ENCODE peak calls at places on chromosome 5, in eight cellular contexts. R is bronchial epithelial cell; E is CD4-positive, alpha-beta T cell; T is tibial artery; D is fibroblast of mammary gland; M is foreskin keratinocyte; B is psoas muscle; H is chondrocyte. J is an unnamed sample.

GRCh38 chr5:149298163-149298562 is 26.5 kb downstream of the AFAP1L1 start:
- DNase-seq in R (no peak), E (no peak), T (no peak), D (no peak), M (no peak), B (no peak), H (no peak), J (no peak)

GRCh38 chr5:40781843-40782409 is 16.2 kb downstream of the PRKAA1 start:
- DNase-seq in R (peak), E (no peak), T (no peak), D (peak), M (no peak), B (peak), H (no peak), J (peak)

GRCh38 chr5:11239261-11239660 is 478.2 kb upstream of the DAP start:
- DNase-seq in R (no peak), E (no peak), T (no peak), D (no peak), M (no peak), B (no peak), H (no peak), J (no peak)

GRCh38 chr5:146726891-146727290 is 151.7 kb downstream of the PPP2R2B start:
- DNase-seq in R (no peak), E (no peak), T (no peak), D (no peak), M (no peak), B (no peak), H (no peak), J (no peak)

GRCh38 chr5:76679231-76679630 is 36.7 kb upstream of the F2R start:
- DNase-seq in R (no peak), E (no peak), T (no peak), D (peak), M (no peak), B (no peak), H (no peak), J (peak)

GRCh38 chr5:38515648-38516047 is 40.8 kb downstream of the LIFR start:
- DNase-seq in R (peak), E (no peak), T (no peak), D (peak), M (no peak), B (no peak), H (no peak), J (peak)

GRCh38 chr5:167230414-167230813 is 1061.0 kb upstream of the WWC1 start:
- DNase-seq in R (no peak), E (no peak), T (no peak), D (no peak), M (no peak), B (no peak), H (no peak), J (no peak)

GRCh38 chr5:179275381-179275878 is 69.8 kb downstream of the ADAMTS2 start:
- DNase-seq in R (no peak), E (no peak), T (no peak), D (no peak), M (no peak), B (peak), H (peak), J (no peak)

GRCh38 chr5:166499452-166500240 is 1791.8 kb upstream of the WWC1 start:
- DNase-seq in R (no peak), E (no peak), T (no peak), D (peak), M (no peak), B (no peak), H (no peak), J (no peak)

GRCh38 chr5:122252319-122252718 is 59.7 kb upstream of the SNCAIP start:
- DNase-seq in R (no peak), E (no peak), T (no peak), D (no peak), M (no peak), B (no peak), H (no peak), J (no peak)

GRCh38 chr5:31661257-31661656 is 22.3 kb downstream of the PDZD2 start:
- DNase-seq in R (no peak), E (no peak), T (no peak), D (no peak), M (no peak), B (no peak), H (no peak), J (no peak)
- TF ChIP-seq CTCF in R (no peak), E (no peak), T (no peak), D (no peak), M (no peak), B (no peak), H (no peak), J (no peak)

GRCh38 chr5:180862645-180863044 is 1.6 kb upstream of the ZFP62 start:
- DNase-seq in R (no peak), E (no peak), T (no peak), D (no peak), M (no peak), B (no peak), H (no peak), J (no peak)
- TF ChIP-seq CTCF in R (no peak), E (no peak), T (no peak), D (no peak), M (no peak), B (no peak), H (no peak), J (no peak)

DNA sequence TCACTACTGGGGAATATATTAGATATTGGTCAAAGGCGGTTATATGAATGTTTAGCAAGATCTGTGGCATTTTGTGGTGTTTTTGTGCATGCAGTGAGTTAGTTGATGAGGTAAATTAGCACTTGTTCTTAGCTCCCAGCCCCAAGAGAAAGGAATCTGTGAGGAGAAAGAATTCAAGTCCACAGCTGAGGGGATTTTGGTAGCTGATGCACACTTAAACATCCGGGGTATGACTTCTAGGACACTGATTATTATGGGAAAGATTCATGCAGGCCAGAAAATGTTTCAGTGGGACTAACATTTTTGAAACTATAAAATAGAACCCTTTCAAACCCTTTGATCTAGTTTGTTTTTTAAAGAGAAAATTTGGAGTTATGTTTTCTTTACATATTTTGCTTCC is 118.2 kb upstream of the RPS23 start:
- DNase-seq in R (no peak), E (no peak), T (no peak), D (no peak), M (peak), B (no peak), H (no peak), J (peak)
- TF ChIP-seq CTCF in R (no peak), E (no peak), T (no peak), D (no peak), M (no peak), B (no peak), H (no peak), J (no peak)

DNA sequence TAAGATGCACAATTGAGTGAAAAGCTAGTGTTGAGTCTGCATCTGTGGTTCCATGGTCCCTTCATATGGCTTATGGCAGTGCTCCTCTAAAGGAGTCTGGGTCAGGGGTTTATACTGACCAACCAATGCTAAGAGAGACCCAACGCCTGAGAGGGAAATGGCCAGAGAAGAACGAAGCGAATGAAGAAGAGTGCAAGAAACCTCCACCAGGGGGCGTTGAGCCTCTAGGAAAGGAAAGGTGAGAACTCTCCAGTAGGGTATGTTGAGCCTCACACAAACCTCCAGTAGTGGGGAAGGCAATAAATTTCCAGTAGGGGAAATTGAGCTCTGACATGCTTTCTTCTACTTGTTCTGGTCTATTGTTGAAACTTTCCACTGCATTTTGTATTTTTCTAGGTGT is 470.6 kb downstream of the PRDM9 start:
- DNase-seq in R (no peak), E (no peak), T (no peak), D (no peak), M (no peak), B (no peak), H (no peak), J (peak)
- TF ChIP-seq CTCF in R (peak), E (no peak), T (no peak), D (peak), M (peak), B (no peak), H (peak), J (peak)

J was measured in cardiac fibroblast.